ENCODE peak calls at places on chromosomes 6 and 20, in ten cellular contexts. One of them, this sample, is unnamed.

GRCh38 chr20:19008497-19008896 is 194.9 kb downstream of the SCP2D1 start:
- DNase-seq in epithelial cell of esophagus: no peak
- DNase-seq in astrocyte of the spinal cord: no peak
- DNase-seq in GM12865: no peak
- DNase-seq in heart right ventricle: no peak
- DNase-seq in fibroblast of lung: no peak
- DNase-seq in cardiac fibroblast: no peak
- DNase-seq in GM20000: no peak
- DNase-seq in nephron progenitor cell: no peak
- DNase-seq in foreskin fibroblast: no peak
- DNase-seq in this sample: no peak

GRCh38 chr6:41153451-41153850 is 696 bp downstream of the TREML1 start:
- DNase-seq in astrocyte of the spinal cord: no peak
- DNase-seq in GM20000: no peak
- DNase-seq in fibroblast of lung: no peak
- DNase-seq in cardiac fibroblast: no peak
- DNase-seq in nephron progenitor cell: no peak
- DNase-seq in GM12865: no peak
- DNase-seq in foreskin fibroblast: no peak
- DNase-seq in epithelial cell of esophagus: no peak
- DNase-seq in heart right ventricle: no peak
- DNase-seq in this sample: no peak

GRCh38 chr6:19413323-19413722 is 423.8 kb upstream of the ID4 start:
- DNase-seq in fibroblast of lung: peak
- DNase-seq in astrocyte of the spinal cord: peak
- DNase-seq in nephron progenitor cell: no peak
- DNase-seq in cardiac fibroblast: peak
- DNase-seq in GM12865: no peak
- DNase-seq in epithelial cell of esophagus: peak
- DNase-seq in GM20000: no peak
- DNase-seq in heart right ventricle: no peak
- DNase-seq in foreskin fibroblast: peak
- DNase-seq in this sample: no peak

GRCh38 chr20:37209193-37209592 is 29.8 kb upstream of the MROH8 start:
- DNase-seq in foreskin fibroblast: no peak
- DNase-seq in astrocyte of the spinal cord: no peak
- DNase-seq in fibroblast of lung: no peak
- DNase-seq in heart right ventricle: no peak
- DNase-seq in epithelial cell of esophagus: no peak
- DNase-seq in nephron progenitor cell: no peak
- DNase-seq in GM12865: no peak
- DNase-seq in cardiac fibroblast: no peak
- DNase-seq in GM20000: no peak
- DNase-seq in this sample: no peak

GRCh38 chr20:32332614-32333013 is 25.5 kb upstream of the ASXL1 start:
- DNase-seq in heart right ventricle: no peak
- DNase-seq in foreskin fibroblast: peak
- DNase-seq in cardiac fibroblast: peak
- DNase-seq in astrocyte of the spinal cord: peak
- DNase-seq in GM12865: peak
- DNase-seq in fibroblast of lung: peak
- DNase-seq in epithelial cell of esophagus: peak
- DNase-seq in nephron progenitor cell: no peak
- DNase-seq in GM20000: no peak
- DNase-seq in this sample: no peak

GRCh38 chr6:1312444-1313363 is 806 bp downstream of the FOXQ1 start:
- DNase-seq in astrocyte of the spinal cord: peak
- DNase-seq in cardiac fibroblast: no peak
- DNase-seq in epithelial cell of esophagus: peak
- DNase-seq in heart right ventricle: no peak
- DNase-seq in foreskin fibroblast: peak
- DNase-seq in GM20000: peak
- DNase-seq in fibroblast of lung: no peak
- DNase-seq in nephron progenitor cell: peak
- DNase-seq in GM12865: no peak
- DNase-seq in this sample: no peak

GRCh38 chr20:47379433-47380150 is 23.1 kb upstream of the ZMYND8 start:
- DNase-seq in fibroblast of lung: peak
- DNase-seq in heart right ventricle: no peak
- DNase-seq in GM12865: no peak
- DNase-seq in foreskin fibroblast: peak
- DNase-seq in GM20000: no peak
- DNase-seq in astrocyte of the spinal cord: peak
- DNase-seq in nephron progenitor cell: no peak
- DNase-seq in cardiac fibroblast: peak
- DNase-seq in epithelial cell of esophagus: no peak
- DNase-seq in this sample: no peak

GRCh38 chr20:59820204-59821041 is 113.0 kb downstream of the SYCP2 start:
- DNase-seq in fibroblast of lung: no peak
- DNase-seq in astrocyte of the spinal cord: no peak
- DNase-seq in GM20000: no peak
- DNase-seq in foreskin fibroblast: no peak
- DNase-seq in epithelial cell of esophagus: peak
- DNase-seq in heart right ventricle: peak
- DNase-seq in nephron progenitor cell: no peak
- DNase-seq in GM12865: peak
- DNase-seq in cardiac fibroblast: no peak
- DNase-seq in this sample: no peak

GRCh38 chr20:60125521-60125920 is 167.3 kb downstream of the CDH26 start:
- DNase-seq in GM12865: no peak
- DNase-seq in nephron progenitor cell: no peak
- DNase-seq in astrocyte of the spinal cord: no peak
- DNase-seq in foreskin fibroblast: no peak
- DNase-seq in cardiac fibroblast: no peak
- DNase-seq in heart right ventricle: no peak
- DNase-seq in fibroblast of lung: no peak
- DNase-seq in epithelial cell of esophagus: no peak
- DNase-seq in GM20000: no peak
- DNase-seq in this sample: no peak

GRCh38 chr20:45226287-45226686 is 5.1 kb downstream of the SEMG2 start:
- DNase-seq in foreskin fibroblast: no peak
- DNase-seq in heart right ventricle: no peak
- DNase-seq in GM12865: no peak
- DNase-seq in nephron progenitor cell: no peak
- DNase-seq in epithelial cell of esophagus: no peak
- DNase-seq in fibroblast of lung: no peak
- DNase-seq in astrocyte of the spinal cord: no peak
- DNase-seq in cardiac fibroblast: no peak
- DNase-seq in GM20000: no peak
- DNase-seq in this sample: no peak

GRCh38 chr20:45230631-45231030 is 9.5 kb downstream of the SEMG2 start:
- DNase-seq in foreskin fibroblast: no peak
- DNase-seq in cardiac fibroblast: no peak
- DNase-seq in GM20000: no peak
- DNase-seq in astrocyte of the spinal cord: no peak
- DNase-seq in fibroblast of lung: no peak
- DNase-seq in GM12865: no peak
- DNase-seq in nephron progenitor cell: no peak
- DNase-seq in epithelial cell of esophagus: no peak
- DNase-seq in heart right ventricle: no peak
- DNase-seq in this sample: no peak

GRCh38 chr20:45229264-45230056 is 8.3 kb downstream of the SEMG2 start:
- DNase-seq in nephron progenitor cell: no peak
- DNase-seq in heart right ventricle: peak
- DNase-seq in epithelial cell of esophagus: peak
- DNase-seq in GM20000: peak
- DNase-seq in fibroblast of lung: no peak
- DNase-seq in GM12865: peak
- DNase-seq in astrocyte of the spinal cord: no peak
- DNase-seq in foreskin fibroblast: no peak
- DNase-seq in cardiac fibroblast: peak
- DNase-seq in this sample: no peak
- TF ChIP-seq CTCF in nephron progenitor cell: no peak
- TF ChIP-seq CTCF in heart right ventricle: no peak
- TF ChIP-seq CTCF in epithelial cell of esophagus: peak
- TF ChIP-seq CTCF in GM20000: peak
- TF ChIP-seq CTCF in fibroblast of lung: no peak
- TF ChIP-seq CTCF in GM12865: peak
- TF ChIP-seq CTCF in astrocyte of the spinal cord: peak
- TF ChIP-seq CTCF in foreskin fibroblast: peak
- TF ChIP-seq CTCF in cardiac fibroblast: peak
- TF ChIP-seq CTCF in this sample: peak

GRCh38 chr6:130628862-130629261 is 198.3 kb upstream of the SMLR1 start:
- DNase-seq in nephron progenitor cell: no peak
- DNase-seq in fibroblast of lung: no peak
- DNase-seq in cardiac fibroblast: no peak
- DNase-seq in epithelial cell of esophagus: no peak
- DNase-seq in foreskin fibroblast: no peak
- DNase-seq in astrocyte of the spinal cord: no peak
- DNase-seq in GM12865: no peak
- DNase-seq in heart right ventricle: no peak
- DNase-seq in GM20000: no peak
- DNase-seq in this sample: no peak

GRCh38 chr6:130629640-130630039 is 197.6 kb upstream of the SMLR1 start:
- DNase-seq in cardiac fibroblast: no peak
- DNase-seq in epithelial cell of esophagus: no peak
- DNase-seq in GM20000: no peak
- DNase-seq in astrocyte of the spinal cord: no peak
- DNase-seq in heart right ventricle: no peak
- DNase-seq in nephron progenitor cell: no peak
- DNase-seq in foreskin fibroblast: no peak
- DNase-seq in GM12865: no peak
- DNase-seq in fibroblast of lung: no peak
- DNase-seq in this sample: no peak

GRCh38 chr6:130632897-130633296 is 194.3 kb upstream of the SMLR1 start:
- DNase-seq in epithelial cell of esophagus: no peak
- DNase-seq in GM12865: no peak
- DNase-seq in nephron progenitor cell: no peak
- DNase-seq in astrocyte of the spinal cord: no peak
- DNase-seq in GM20000: no peak
- DNase-seq in heart right ventricle: no peak
- DNase-seq in cardiac fibroblast: no peak
- DNase-seq in foreskin fibroblast: no peak
- DNase-seq in fibroblast of lung: no peak
- DNase-seq in this sample: no peak

DNA sequence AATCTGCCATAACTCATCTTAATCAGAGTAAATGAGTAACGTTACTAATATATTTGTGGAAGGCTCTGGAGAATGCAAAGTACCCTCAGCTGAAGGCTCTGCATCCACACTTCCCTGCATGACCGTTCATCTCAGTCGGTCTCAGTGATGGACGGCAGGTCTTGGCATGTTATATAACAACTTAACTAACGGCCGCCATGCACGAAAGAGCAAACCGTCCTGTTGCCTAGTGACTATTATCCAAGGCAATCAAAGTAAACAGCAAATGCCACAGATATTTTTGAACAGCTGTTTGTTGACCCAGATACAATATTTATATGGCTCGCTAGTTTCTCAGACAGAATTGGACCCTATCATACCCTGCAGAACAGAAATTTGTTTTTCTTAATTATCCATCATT is 194.9 kb upstream of the SMLR1 start:
- DNase-seq in foreskin fibroblast: no peak
- DNase-seq in cardiac fibroblast: no peak
- DNase-seq in GM20000: no peak
- DNase-seq in astrocyte of the spinal cord: no peak
- DNase-seq in epithelial cell of esophagus: peak
- DNase-seq in GM12865: no peak
- DNase-seq in nephron progenitor cell: peak
- DNase-seq in fibroblast of lung: no peak
- DNase-seq in heart right ventricle: no peak
- DNase-seq in this sample: no peak
- TF ChIP-seq CTCF in foreskin fibroblast: no peak
- TF ChIP-seq CTCF in cardiac fibroblast: no peak
- TF ChIP-seq CTCF in GM20000: no peak
- TF ChIP-seq CTCF in astrocyte of the spinal cord: no peak
- TF ChIP-seq CTCF in epithelial cell of esophagus: no peak
- TF ChIP-seq CTCF in GM12865: no peak
- TF ChIP-seq CTCF in nephron progenitor cell: no peak
- TF ChIP-seq CTCF in fibroblast of lung: no peak
- TF ChIP-seq CTCF in heart right ventricle: no peak
- TF ChIP-seq CTCF in this sample: no peak

GRCh38 chr6:32894085-32895005 is 40.4 kb downstream of the PSMB9 start:
- DNase-seq in epithelial cell of esophagus: peak
- DNase-seq in foreskin fibroblast: peak
- DNase-seq in heart right ventricle: peak
- DNase-seq in nephron progenitor cell: peak
- DNase-seq in astrocyte of the spinal cord: peak
- DNase-seq in fibroblast of lung: peak
- DNase-seq in GM20000: peak
- DNase-seq in GM12865: peak
- DNase-seq in cardiac fibroblast: peak
- DNase-seq in this sample: peak
- TF ChIP-seq CTCF in epithelial cell of esophagus: no peak
- TF ChIP-seq CTCF in foreskin fibroblast: no peak
- TF ChIP-seq CTCF in heart right ventricle: peak
- TF ChIP-seq CTCF in nephron progenitor cell: no peak
- TF ChIP-seq CTCF in astrocyte of the spinal cord: no peak
- TF ChIP-seq CTCF in fibroblast of lung: no peak
- TF ChIP-seq CTCF in GM20000: no peak
- TF ChIP-seq CTCF in GM12865: no peak
- TF ChIP-seq CTCF in cardiac fibroblast: no peak
- TF ChIP-seq CTCF in this sample: no peak

DNA sequence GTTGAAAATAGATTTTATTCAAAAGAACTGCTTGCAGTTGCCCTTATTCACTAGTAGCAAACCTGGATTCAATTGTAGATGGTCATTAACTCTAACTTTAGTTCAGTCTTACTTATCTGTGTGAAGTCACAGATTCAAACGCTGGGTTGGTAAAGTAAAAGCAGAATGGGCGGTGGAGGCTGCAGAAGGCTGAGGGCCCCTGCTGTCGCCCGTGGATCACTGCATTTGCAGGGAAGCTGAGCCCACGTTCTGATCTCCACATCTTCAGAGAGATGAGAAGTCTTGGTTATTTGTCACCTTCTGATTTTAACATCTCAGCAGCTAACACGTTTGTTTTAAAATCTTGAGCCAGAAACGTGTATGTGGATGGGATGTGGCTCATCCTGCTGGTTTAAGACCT is 75.1 kb downstream of the SNX9 start:
- DNase-seq in GM20000: no peak
- DNase-seq in epithelial cell of esophagus: no peak
- DNase-seq in nephron progenitor cell: no peak
- DNase-seq in astrocyte of the spinal cord: peak
- DNase-seq in fibroblast of lung: no peak
- DNase-seq in cardiac fibroblast: no peak
- DNase-seq in heart right ventricle: no peak
- DNase-seq in GM12865: no peak
- DNase-seq in foreskin fibroblast: no peak
- DNase-seq in this sample: no peak
- TF ChIP-seq CTCF in GM20000: no peak
- TF ChIP-seq CTCF in epithelial cell of esophagus: no peak
- TF ChIP-seq CTCF in nephron progenitor cell: no peak
- TF ChIP-seq CTCF in astrocyte of the spinal cord: peak
- TF ChIP-seq CTCF in fibroblast of lung: no peak
- TF ChIP-seq CTCF in cardiac fibroblast: peak
- TF ChIP-seq CTCF in heart right ventricle: peak
- TF ChIP-seq CTCF in GM12865: no peak
- TF ChIP-seq CTCF in foreskin fibroblast: no peak
- TF ChIP-seq CTCF in this sample: no peak

DNA sequence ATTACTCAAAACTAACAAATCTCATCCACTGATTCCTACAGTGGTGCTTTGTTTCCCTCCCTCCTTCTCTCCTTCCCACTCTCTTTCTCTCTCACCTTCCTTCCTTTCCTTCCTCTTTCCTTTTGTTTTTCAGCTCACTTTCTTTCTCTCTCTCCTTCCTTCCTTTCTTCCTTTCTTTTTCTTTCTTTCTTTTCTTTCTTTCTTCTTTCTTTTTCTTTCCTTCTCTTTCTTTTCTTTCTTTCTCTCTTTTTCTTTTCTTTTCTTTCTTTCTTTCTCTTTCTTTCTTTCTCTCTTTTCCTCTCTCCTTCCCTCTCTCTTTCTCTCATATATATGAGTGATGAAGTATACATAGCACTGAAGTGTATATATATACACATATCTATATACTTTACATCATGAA is 241.4 kb downstream of the CENPW start:
- DNase-seq in nephron progenitor cell: no peak
- DNase-seq in fibroblast of lung: no peak
- DNase-seq in GM12865: no peak
- DNase-seq in epithelial cell of esophagus: no peak
- DNase-seq in foreskin fibroblast: no peak
- DNase-seq in GM20000: no peak
- DNase-seq in astrocyte of the spinal cord: no peak
- DNase-seq in cardiac fibroblast: no peak
- DNase-seq in heart right ventricle: no peak
- DNase-seq in this sample: no peak
- TF ChIP-seq CTCF in nephron progenitor cell: no peak
- TF ChIP-seq CTCF in fibroblast of lung: no peak
- TF ChIP-seq CTCF in GM12865: no peak
- TF ChIP-seq CTCF in epithelial cell of esophagus: no peak
- TF ChIP-seq CTCF in foreskin fibroblast: no peak
- TF ChIP-seq CTCF in GM20000: no peak
- TF ChIP-seq CTCF in astrocyte of the spinal cord: no peak
- TF ChIP-seq CTCF in cardiac fibroblast: no peak
- TF ChIP-seq CTCF in heart right ventricle: no peak
- TF ChIP-seq CTCF in this sample: no peak

This sample was measured in HFF-Myc.